ENCODE peak calls at places on chromosomes 3 and 15, in four cellular contexts. N, K, F and J are unnamed samples.
A peak's percentile ranks its signal among the peaks of the same experiment; 100 is the strongest.

GRCh38 chr15:52179278-52180195 is 11.7 kb downstream of the GNB5 start:
- DNase-seq in N (peak; percentile 94), K (peak; percentile 45), F (peak; percentile 84), J (peak; percentile 85)

GRCh38 chr3:32285910-32286309 is 47.4 kb downstream of the CMTM8 start:
- DNase-seq in N (no peak), K (no peak), F (no peak), J (no peak)

GRCh38 chr15:63048986-63049665 is 6.6 kb downstream of the TPM1 start:
- DNase-seq in N (no peak), K (no peak), F (peak; percentile 63), J (no peak)

GRCh38 chr3:152834354-152835310 is at the start of gene P2RY1:
- DNase-seq in N (peak; percentile 26), K (no peak), F (peak; percentile 69), J (peak; percentile 64)

GRCh38 chr3:150286390-150287147 is 121.5 kb upstream of the TSC22D2 start:
- DNase-seq in N (peak; percentile 54), K (no peak), F (no peak), J (no peak)

GRCh38 chr15:57320543-57321220 is 55.6 kb upstream of the CGNL1 start:
- DNase-seq in N (peak; percentile 26), K (no peak), F (no peak), J (peak; percentile 79)

GRCh38 chr3:150216041-150216811 is 191.9 kb upstream of the TSC22D2 start:
- DNase-seq in N (no peak), K (no peak), F (peak; percentile 52), J (peak; percentile 66)

GRCh38 chr15:75123395-75123794 is 78.3 kb upstream of the C15orf39 start:
- DNase-seq in N (no peak), K (no peak), F (no peak), J (no peak)

GRCh38 chr15:41971089-41971892 is 1.1 kb downstream of the EHD4 start:
- DNase-seq in N (peak; percentile 71), K (no peak), F (peak; percentile 63), J (peak; percentile 66)

GRCh38 chr3:191889781-191890180 is 428.8 kb downstream of the PYDC2 start:
- DNase-seq in N (no peak), K (no peak), F (no peak), J (no peak)

GRCh38 chr3:137330246-137330645 is 372.5 kb downstream of the IL20RB start:
- DNase-seq in N (no peak), K (no peak), F (no peak), J (no peak)

GRCh38 chr3:58042947-58043707 is 34.9 kb downstream of the FLNB start:
- DNase-seq in N (no peak), K (no peak), F (no peak), J (no peak)